ENCODE peak calls at places on chromosome 14, in four cellular contexts. One of them, this sample, is unnamed.

GRCh38 chr14:71720978-71721624 is 211.1 kb upstream of the RGS6 start:
- DNase-seq in H9: peak; percentile 73
- DNase-seq in stimulated activated CD4-positive, alpha-beta T cell treated with anti-CD3 and anti-CD28 coated beads, Interleukin-15, amount 100 ng/mL, for 1 hour: no peak
- DNase-seq in fibroblast of the aortic adventitia: peak; percentile 89
- DNase-seq in this sample: no peak

GRCh38 chr14:87615822-87616679 is 376.9 kb downstream of the GALC start:
- DNase-seq in H9: peak; percentile 73
- DNase-seq in fibroblast of the aortic adventitia: peak; percentile 58
- DNase-seq in stimulated activated CD4-positive, alpha-beta T cell treated with anti-CD3 and anti-CD28 coated beads, Interleukin-15, amount 100 ng/mL, for 1 hour: no peak
- DNase-seq in this sample: no peak

GRCh38 chr14:106556665-106557289 is 1030.4 kb downstream of the TMEM121 start:
- DNase-seq in stimulated activated CD4-positive, alpha-beta T cell treated with anti-CD3 and anti-CD28 coated beads, Interleukin-15, amount 100 ng/mL, for 1 hour: peak; percentile 58
- DNase-seq in fibroblast of the aortic adventitia: no peak
- DNase-seq in H9: no peak
- DNase-seq in this sample: peak; percentile 77

GRCh38 chr14:90354551-90355298 is 23.0 kb upstream of the NRDE2 start:
- DNase-seq in H9: no peak
- DNase-seq in fibroblast of the aortic adventitia: peak; percentile 22
- DNase-seq in stimulated activated CD4-positive, alpha-beta T cell treated with anti-CD3 and anti-CD28 coated beads, Interleukin-15, amount 100 ng/mL, for 1 hour: no peak
- DNase-seq in this sample: no peak

GRCh38 chr14:96062010-96062409 is 22.8 kb downstream of the C14orf132 start:
- DNase-seq in H9: peak; percentile 20
- DNase-seq in fibroblast of the aortic adventitia: no peak
- DNase-seq in stimulated activated CD4-positive, alpha-beta T cell treated with anti-CD3 and anti-CD28 coated beads, Interleukin-15, amount 100 ng/mL, for 1 hour: no peak
- DNase-seq in this sample: no peak

GRCh38 chr14:74219806-74220205 is 19.4 kb upstream of the VSX2 start:
- DNase-seq in H9: no peak
- DNase-seq in fibroblast of the aortic adventitia: no peak
- DNase-seq in stimulated activated CD4-positive, alpha-beta T cell treated with anti-CD3 and anti-CD28 coated beads, Interleukin-15, amount 100 ng/mL, for 1 hour: no peak
- DNase-seq in this sample: no peak

GRCh38 chr14:75222208-75222701 is 45.8 kb upstream of the TMED10 start:
- DNase-seq in stimulated activated CD4-positive, alpha-beta T cell treated with anti-CD3 and anti-CD28 coated beads, Interleukin-15, amount 100 ng/mL, for 1 hour: no peak
- DNase-seq in H9: peak; percentile 42
- DNase-seq in fibroblast of the aortic adventitia: peak; percentile 67
- DNase-seq in this sample: no peak

GRCh38 chr14:50999726-51000125 is 55.4 kb upstream of the PYGL start:
- DNase-seq in fibroblast of the aortic adventitia: no peak
- DNase-seq in H9: no peak
- DNase-seq in stimulated activated CD4-positive, alpha-beta T cell treated with anti-CD3 and anti-CD28 coated beads, Interleukin-15, amount 100 ng/mL, for 1 hour: no peak
- DNase-seq in this sample: no peak

GRCh38 chr14:101838476-101838875 is 77.0 kb downstream of the PPP2R5C start:
- DNase-seq in fibroblast of the aortic adventitia: no peak
- DNase-seq in stimulated activated CD4-positive, alpha-beta T cell treated with anti-CD3 and anti-CD28 coated beads, Interleukin-15, amount 100 ng/mL, for 1 hour: no peak
- DNase-seq in H9: no peak
- DNase-seq in this sample: no peak

GRCh38 chr14:105420976-105421674 is 1.5 kb downstream of the MTA1 start:
- DNase-seq in fibroblast of the aortic adventitia: no peak
- DNase-seq in stimulated activated CD4-positive, alpha-beta T cell treated with anti-CD3 and anti-CD28 coated beads, Interleukin-15, amount 100 ng/mL, for 1 hour: no peak
- DNase-seq in H9: no peak
- DNase-seq in this sample: no peak

GRCh38 chr14:95875831-95876768 is 532 bp upstream of the TUNAR start:
- DNase-seq in stimulated activated CD4-positive, alpha-beta T cell treated with anti-CD3 and anti-CD28 coated beads, Interleukin-15, amount 100 ng/mL, for 1 hour: no peak
- DNase-seq in H9: peak; percentile 76
- DNase-seq in fibroblast of the aortic adventitia: no peak
- DNase-seq in this sample: no peak

GRCh38 chr14:36675581-36675980 is 13.9 kb downstream of the PAX9 start:
- DNase-seq in stimulated activated CD4-positive, alpha-beta T cell treated with anti-CD3 and anti-CD28 coated beads, Interleukin-15, amount 100 ng/mL, for 1 hour: no peak
- DNase-seq in H9: no peak
- DNase-seq in fibroblast of the aortic adventitia: no peak
- DNase-seq in this sample: no peak

GRCh38 chr14:65453807-65454480 is 41.4 kb downstream of the FUT8 start:
- DNase-seq in fibroblast of the aortic adventitia: peak; percentile 77
- DNase-seq in stimulated activated CD4-positive, alpha-beta T cell treated with anti-CD3 and anti-CD28 coated beads, Interleukin-15, amount 100 ng/mL, for 1 hour: no peak
- DNase-seq in H9: no peak
- DNase-seq in this sample: no peak

GRCh38 chr14:91899213-91899612 is 31.9 kb upstream of the TC2N start:
- DNase-seq in fibroblast of the aortic adventitia: no peak
- DNase-seq in H9: no peak
- DNase-seq in stimulated activated CD4-positive, alpha-beta T cell treated with anti-CD3 and anti-CD28 coated beads, Interleukin-15, amount 100 ng/mL, for 1 hour: no peak
- DNase-seq in this sample: no peak

GRCh38 chr14:55374771-55375170 is 36.9 kb downstream of the ATG14 start:
- DNase-seq in H9: no peak
- DNase-seq in fibroblast of the aortic adventitia: no peak
- DNase-seq in stimulated activated CD4-positive, alpha-beta T cell treated with anti-CD3 and anti-CD28 coated beads, Interleukin-15, amount 100 ng/mL, for 1 hour: no peak
- DNase-seq in this sample: no peak

GRCh38 chr14:100071545-100071944 is 6.3 kb downstream of the EVL start:
- DNase-seq in H9: no peak
- DNase-seq in fibroblast of the aortic adventitia: no peak
- DNase-seq in stimulated activated CD4-positive, alpha-beta T cell treated with anti-CD3 and anti-CD28 coated beads, Interleukin-15, amount 100 ng/mL, for 1 hour: no peak
- DNase-seq in this sample: no peak

GRCh38 chr14:39185256-39186049 is 10.4 kb downstream of the PNN start:
- DNase-seq in fibroblast of the aortic adventitia: no peak
- DNase-seq in H9: no peak
- DNase-seq in stimulated activated CD4-positive, alpha-beta T cell treated with anti-CD3 and anti-CD28 coated beads, Interleukin-15, amount 100 ng/mL, for 1 hour: no peak
- DNase-seq in this sample: no peak

GRCh38 chr14:53190938-53191337 is 37.8 kb upstream of the DDHD1 start:
- DNase-seq in fibroblast of the aortic adventitia: peak; percentile 48
- DNase-seq in H9: no peak
- DNase-seq in stimulated activated CD4-positive, alpha-beta T cell treated with anti-CD3 and anti-CD28 coated beads, Interleukin-15, amount 100 ng/mL, for 1 hour: no peak
- DNase-seq in this sample: no peak

GRCh38 chr14:97703006-97703760 is 906.0 kb downstream of the VRK1 start:
- DNase-seq in fibroblast of the aortic adventitia: no peak
- DNase-seq in H9: no peak
- DNase-seq in stimulated activated CD4-positive, alpha-beta T cell treated with anti-CD3 and anti-CD28 coated beads, Interleukin-15, amount 100 ng/mL, for 1 hour: no peak
- DNase-seq in this sample: no peak

This sample was measured in naive thymus-derived CD4-positive, alpha-beta T cell.